ENCODE peak calls at places on chromosomes 1 and 21, in seven cellular contexts. One of them, this sample, is unnamed.

GRCh38 chr1:67773462-67773861 is 59.8 kb downstream of the GNG12 start:
- DNase-seq in HCT116: no peak
- DNase-seq in K562: no peak
- DNase-seq in HepG2: no peak
- DNase-seq in GM12878: no peak
- DNase-seq in H1: no peak
- DNase-seq in SK-N-SH: no peak
- DNase-seq in this sample: no peak

GRCh38 chr1:93114403-93114802 is 35.3 kb downstream of the MTF2 start:
- DNase-seq in K562: no peak
- DNase-seq in SK-N-SH: no peak
- DNase-seq in HCT116: no peak
- DNase-seq in H1: no peak
- DNase-seq in GM12878: no peak
- DNase-seq in HepG2: peak
- DNase-seq in this sample: no peak

GRCh38 chr1:106646261-106646660 is 410.2 kb upstream of the PRMT6 start:
- DNase-seq in H1: no peak
- DNase-seq in HCT116: no peak
- DNase-seq in K562: no peak
- DNase-seq in SK-N-SH: no peak
- DNase-seq in HepG2: no peak
- DNase-seq in GM12878: no peak
- DNase-seq in this sample: no peak

GRCh38 chr1:166197597-166197996 is 30.8 kb upstream of the FAM78B start:
- DNase-seq in HepG2: no peak
- DNase-seq in HCT116: no peak
- DNase-seq in SK-N-SH: no peak
- DNase-seq in H1: no peak
- DNase-seq in GM12878: no peak
- DNase-seq in K562: no peak
- DNase-seq in this sample: no peak

GRCh38 chr1:86852737-86853408 is 61.1 kb downstream of the SELENOF start:
- DNase-seq in H1: no peak
- DNase-seq in HCT116: no peak
- DNase-seq in GM12878: no peak
- DNase-seq in HepG2: peak
- DNase-seq in K562: no peak
- DNase-seq in SK-N-SH: no peak
- DNase-seq in this sample: no peak

GRCh38 chr1:33586111-33586510 is 113.7 kb downstream of the ZSCAN20 start:
- DNase-seq in GM12878: no peak
- DNase-seq in K562: no peak
- DNase-seq in HepG2: peak
- DNase-seq in SK-N-SH: no peak
- DNase-seq in H1: no peak
- DNase-seq in HCT116: peak
- DNase-seq in this sample: no peak

GRCh38 chr1:181091322-181092040 is 3.0 kb downstream of the IER5 start:
- DNase-seq in H1: no peak
- DNase-seq in K562: no peak
- DNase-seq in HepG2: no peak
- DNase-seq in HCT116: no peak
- DNase-seq in SK-N-SH: no peak
- DNase-seq in GM12878: no peak
- DNase-seq in this sample: no peak

GRCh38 chr1:75373542-75374159 is 237.3 kb downstream of the SLC44A5 start:
- DNase-seq in GM12878: no peak
- DNase-seq in SK-N-SH: no peak
- DNase-seq in K562: no peak
- DNase-seq in HCT116: no peak
- DNase-seq in H1: no peak
- DNase-seq in HepG2: no peak
- DNase-seq in this sample: peak

GRCh38 chr1:117398957-117399356 is 31.7 kb downstream of the MAN1A2 start:
- DNase-seq in K562: no peak
- DNase-seq in GM12878: no peak
- DNase-seq in H1: no peak
- DNase-seq in HCT116: no peak
- DNase-seq in HepG2: no peak
- DNase-seq in SK-N-SH: no peak
- DNase-seq in this sample: no peak

GRCh38 chr1:227946624-227947424 is 908 bp downstream of the WNT9A start:
- DNase-seq in HCT116: peak
- DNase-seq in HepG2: peak
- DNase-seq in K562: peak
- DNase-seq in GM12878: no peak
- DNase-seq in SK-N-SH: peak
- DNase-seq in H1: no peak
- DNase-seq in this sample: peak

GRCh38 chr1:223513309-223513708 is 120.1 kb downstream of the CCDC185 start:
- DNase-seq in HCT116: no peak
- DNase-seq in HepG2: no peak
- DNase-seq in H1: no peak
- DNase-seq in K562: no peak
- DNase-seq in SK-N-SH: no peak
- DNase-seq in GM12878: no peak
- DNase-seq in this sample: no peak

GRCh38 chr1:108701176-108701849 is 9.2 kb downstream of the PRPF38B start:
- DNase-seq in HepG2: no peak
- DNase-seq in H1: no peak
- DNase-seq in K562: no peak
- DNase-seq in GM12878: no peak
- DNase-seq in SK-N-SH: no peak
- DNase-seq in HCT116: no peak
- DNase-seq in this sample: no peak

GRCh38 chr1:116403506-116404136 is 30.6 kb downstream of the ATP1A1 start:
- DNase-seq in K562: no peak
- DNase-seq in HCT116: no peak
- DNase-seq in SK-N-SH: no peak
- DNase-seq in GM12878: no peak
- DNase-seq in H1: no peak
- DNase-seq in HepG2: no peak
- DNase-seq in this sample: no peak

GRCh38 chr1:212133319-212133718 is 97.8 kb downstream of the DTL start:
- DNase-seq in HepG2: no peak
- DNase-seq in GM12878: no peak
- DNase-seq in K562: no peak
- DNase-seq in SK-N-SH: no peak
- DNase-seq in HCT116: no peak
- DNase-seq in H1: no peak
- DNase-seq in this sample: no peak

GRCh38 chr1:165147799-165148198 is 208.7 kb downstream of the LMX1A start:
- DNase-seq in HepG2: no peak
- DNase-seq in K562: no peak
- DNase-seq in HCT116: no peak
- DNase-seq in GM12878: no peak
- DNase-seq in H1: no peak
- DNase-seq in SK-N-SH: no peak
- DNase-seq in this sample: no peak

DNA sequence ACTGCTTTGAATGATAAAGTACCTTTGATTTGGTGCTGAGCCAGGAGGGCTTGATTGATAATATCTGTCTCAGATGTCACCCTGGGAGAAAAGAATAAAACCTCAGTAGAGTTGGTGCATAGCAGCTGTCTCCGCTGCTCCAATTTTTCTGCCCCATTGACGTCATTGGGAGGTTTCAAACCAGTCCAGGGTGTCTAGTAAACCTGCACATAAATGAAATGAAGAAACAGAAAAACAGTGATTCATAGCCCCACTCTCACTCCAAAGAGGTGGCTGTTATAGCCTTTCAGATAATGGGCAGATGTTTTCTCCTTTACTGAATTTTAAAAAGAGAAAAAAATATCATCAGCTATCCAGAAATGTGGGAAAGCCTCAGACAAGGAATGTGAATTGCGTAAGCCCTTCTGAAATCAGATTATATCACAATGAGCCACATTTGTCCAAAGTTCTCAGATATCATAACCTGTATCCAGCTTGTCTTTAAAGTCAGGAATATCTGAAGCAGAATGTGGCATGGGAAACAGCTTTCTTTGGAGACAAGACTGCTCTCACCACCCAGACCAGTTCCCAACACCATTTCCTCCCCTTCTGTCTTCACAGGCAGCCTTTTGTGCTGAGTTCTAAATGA is 351.3 kb upstream of the SGIP1 start:
- DNase-seq in GM12878: no peak
- DNase-seq in HepG2: no peak
- DNase-seq in H1: no peak
- DNase-seq in HCT116: no peak
- DNase-seq in K562: no peak
- DNase-seq in SK-N-SH: peak
- DNase-seq in this sample: no peak
- TF ChIP-seq JUND in GM12878: no peak
- TF ChIP-seq JUND in HepG2: no peak
- TF ChIP-seq JUND in H1: no peak
- TF ChIP-seq JUND in HCT116: no peak
- TF ChIP-seq JUND in K562: no peak
- TF ChIP-seq JUND in SK-N-SH: peak
- TF ChIP-seq JUND in this sample: no peak

DNA sequence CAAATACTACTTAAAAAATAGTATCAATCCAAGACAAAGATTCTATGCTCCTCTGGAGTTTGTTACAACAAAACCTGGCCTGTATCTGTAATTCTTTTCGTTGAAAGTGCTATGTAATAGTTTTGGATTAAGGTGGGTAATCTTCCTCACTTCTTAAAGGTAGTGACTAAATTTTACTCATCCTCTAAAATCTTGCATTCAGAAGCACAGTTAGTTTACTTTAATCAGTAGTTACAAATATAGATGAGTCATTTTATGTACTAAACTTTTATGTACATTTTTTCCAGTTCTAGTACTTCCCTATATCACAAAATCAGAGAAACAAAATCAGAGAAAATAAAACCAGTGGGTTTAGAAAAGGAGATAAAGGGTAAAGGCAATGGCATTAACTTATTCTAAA is 51.3 kb downstream of the ZNHIT6 start:
- DNase-seq in HCT116: no peak
- DNase-seq in HepG2: no peak
- DNase-seq in GM12878: no peak
- DNase-seq in H1: no peak
- DNase-seq in K562: no peak
- DNase-seq in SK-N-SH: no peak
- DNase-seq in this sample: no peak
- TF ChIP-seq JUND in HCT116: no peak
- TF ChIP-seq JUND in HepG2: no peak
- TF ChIP-seq JUND in GM12878: no peak
- TF ChIP-seq JUND in H1: no peak
- TF ChIP-seq JUND in K562: no peak
- TF ChIP-seq JUND in SK-N-SH: no peak
- TF ChIP-seq JUND in this sample: no peak

GRCh38 chr1:62131093-62131725 is 63.4 kb upstream of the L1TD1 start:
- DNase-seq in SK-N-SH: peak
- DNase-seq in K562: peak
- DNase-seq in HCT116: no peak
- DNase-seq in HepG2: peak
- DNase-seq in H1: no peak
- DNase-seq in GM12878: no peak
- DNase-seq in this sample: peak
- TF ChIP-seq JUND in SK-N-SH: no peak
- TF ChIP-seq JUND in K562: no peak
- TF ChIP-seq JUND in HCT116: no peak
- TF ChIP-seq JUND in HepG2: no peak
- TF ChIP-seq JUND in H1: no peak
- TF ChIP-seq JUND in GM12878: no peak
- TF ChIP-seq JUND in this sample: no peak

GRCh38 chr1:39106949-39107740 is 81.0 kb downstream of the NDUFS5 start:
- DNase-seq in H1: no peak
- DNase-seq in GM12878: no peak
- DNase-seq in K562: no peak
- DNase-seq in HCT116: no peak
- DNase-seq in SK-N-SH: no peak
- DNase-seq in HepG2: no peak
- DNase-seq in this sample: no peak

GRCh38 chr1:39104158-39105060 is 78.3 kb downstream of the NDUFS5 start:
- DNase-seq in GM12878: no peak
- DNase-seq in SK-N-SH: no peak
- DNase-seq in H1: no peak
- DNase-seq in K562: no peak
- DNase-seq in HepG2: no peak
- DNase-seq in HCT116: no peak
- DNase-seq in this sample: peak

GRCh38 chr1:39103321-39104157 is 77.4 kb downstream of the NDUFS5 start:
- DNase-seq in HepG2: no peak
- DNase-seq in HCT116: no peak
- DNase-seq in SK-N-SH: no peak
- DNase-seq in K562: no peak
- DNase-seq in H1: no peak
- DNase-seq in GM12878: no peak
- DNase-seq in this sample: no peak

GRCh38 chr1:39105841-39106765 is 80.0 kb downstream of the NDUFS5 start:
- DNase-seq in HCT116: no peak
- DNase-seq in H1: no peak
- DNase-seq in HepG2: peak
- DNase-seq in GM12878: no peak
- DNase-seq in K562: peak
- DNase-seq in SK-N-SH: peak
- DNase-seq in this sample: peak

GRCh38 chr1:39105061-39105840 is 79.1 kb downstream of the NDUFS5 start:
- DNase-seq in GM12878: no peak
- DNase-seq in HCT116: no peak
- DNase-seq in HepG2: no peak
- DNase-seq in K562: peak
- DNase-seq in SK-N-SH: peak
- DNase-seq in H1: no peak
- DNase-seq in this sample: peak
- TF ChIP-seq JUND in GM12878: no peak
- TF ChIP-seq JUND in HCT116: no peak
- TF ChIP-seq JUND in HepG2: no peak
- TF ChIP-seq JUND in K562: no peak
- TF ChIP-seq JUND in SK-N-SH: no peak
- TF ChIP-seq JUND in H1: no peak
- TF ChIP-seq JUND in this sample: no peak

GRCh38 chr21:26185446-26185845 is 14.9 kb upstream of the APP start:
- DNase-seq in GM12878: no peak
- DNase-seq in K562: no peak
- DNase-seq in HCT116: no peak
- DNase-seq in HepG2: no peak
- DNase-seq in H1: no peak
- DNase-seq in SK-N-SH: no peak
- DNase-seq in this sample: no peak
- TF ChIP-seq JUND in GM12878: no peak
- TF ChIP-seq JUND in K562: no peak
- TF ChIP-seq JUND in HCT116: no peak
- TF ChIP-seq JUND in HepG2: no peak
- TF ChIP-seq JUND in H1: no peak
- TF ChIP-seq JUND in SK-N-SH: no peak
- TF ChIP-seq JUND in this sample: no peak

This sample was measured in T47D.